ENCODE peak calls at places on chromosomes 11 and 22, in eight cellular contexts. Y is cardiac muscle cell; A is HEK293T; Z is astrocyte of the spinal cord; S is upper lobe of right lung; V is GM12892; N is T47D; Q is activated naive CD8-positive, alpha-beta T cell treated with anti-CD3 and anti-CD28 coated beads, Interleukin-2, amount 50 U/mL, for 24 hours. H is an unnamed sample.
A peak's percentile ranks its signal among the peaks of the same experiment; 100 is the strongest.

GRCh38 chr11:59556115-59556882 is 45.0 kb downstream of the OR4D9 start:
- DNase-seq in Y (peak; percentile 55), A (no peak), Z (peak; percentile 87), S (no peak), V (no peak), N (no peak), Q (peak; percentile 84), H (peak; percentile 79)

GRCh38 chr22:35684270-35684700 is 33.4 kb upstream of the APOL5 start:
- DNase-seq in Y (peak; percentile 34), A (no peak), Z (peak; percentile 42), S (no peak), V (no peak), N (no peak), Q (no peak), H (peak; percentile 41)

GRCh38 chr11:57778318-57779037 is 16.9 kb downstream of the CTNND1 start:
- DNase-seq in Y (peak; percentile 97), A (peak; percentile 72), Z (peak; percentile 98), S (peak; percentile 92), V (no peak), N (no peak), Q (no peak), H (peak; percentile 99)

GRCh38 chr11:128448487-128448886 is 138.9 kb downstream of the ETS1 start:
- DNase-seq in Y (no peak), A (no peak), Z (peak; percentile 88), S (no peak), V (no peak), N (no peak), Q (no peak), H (no peak)

GRCh38 chr11:78926633-78927347 is 352.1 kb upstream of the NARS2 start:
- DNase-seq in Y (no peak), A (no peak), Z (no peak), S (no peak), V (no peak), N (no peak), Q (no peak), H (no peak)

GRCh38 chr22:19719055-19719482 is 4.3 kb upstream of the GP1BB start:
- DNase-seq in Y (peak; percentile 72), A (no peak), Z (no peak), S (no peak), V (no peak), N (no peak), Q (no peak), H (no peak)

GRCh38 chr22:48145738-48146137 is 1383.3 kb downstream of the TBC1D22A start:
- DNase-seq in Y (no peak), A (no peak), Z (no peak), S (no peak), V (no peak), N (no peak), Q (no peak), H (no peak)

GRCh38 chr11:47946682-47947575 is 33.4 kb upstream of the PTPRJ start:
- DNase-seq in Y (no peak), A (peak; percentile 45), Z (peak; percentile 96), S (peak; percentile 87), V (no peak), N (peak; percentile 54), Q (peak; percentile 41), H (peak; percentile 75)

GRCh38 chr11:44096360-44097188 is 1.1 kb downstream of the EXT2 start:
- DNase-seq in Y (no peak), A (no peak), Z (peak; percentile 9), S (no peak), V (peak; percentile 19), N (no peak), Q (peak; percentile 5), H (no peak)

GRCh38 chr11:7589861-7590260 is 76.1 kb downstream of the PPFIBP2 start:
- DNase-seq in Y (no peak), A (no peak), Z (no peak), S (no peak), V (no peak), N (no peak), Q (no peak), H (no peak)

GRCh38 chr11:65417702-65418430 is 4.7 kb upstream of the NEAT1 start:
- DNase-seq in Y (peak; percentile 46), A (no peak), Z (peak; percentile 60), S (peak; percentile 84), V (no peak), N (no peak), Q (peak; percentile 69), H (peak; percentile 82)

GRCh38 chr11:73387594-73388021 is 11.4 kb downstream of the RELT start:
- DNase-seq in Y (peak; percentile 59), A (peak; percentile 55), Z (peak; percentile 31), S (no peak), V (no peak), N (no peak), Q (no peak), H (no peak)

GRCh38 chr11:92211576-92212167 is 12.9 kb upstream of the FAT3 start:
- DNase-seq in Y (peak; percentile 61), A (peak; percentile 55), Z (peak; percentile 36), S (no peak), V (no peak), N (peak; percentile 69), Q (no peak), H (peak; percentile 74)

GRCh38 chr22:28884754-28885375 is 1.5 kb downstream of the ZNRF3 start:
- DNase-seq in Y (no peak), A (no peak), Z (no peak), S (no peak), V (no peak), N (no peak), Q (no peak), H (no peak)

GRCh38 chr11:1072116-1072820 is 2.4 kb upstream of the MUC2 start:
- DNase-seq in Y (no peak), A (no peak), Z (peak; percentile 52), S (peak; percentile 56), V (no peak), N (no peak), Q (no peak), H (no peak)

GRCh38 chr11:67483901-67484665 is 1.3 kb downstream of the AIP start:
- DNase-seq in Y (no peak), A (no peak), Z (no peak), S (no peak), V (no peak), N (no peak), Q (peak; percentile 52), H (no peak)

GRCh38 chr11:124791626-124792341 is 8.4 kb downstream of the MSANTD2 start:
- DNase-seq in Y (no peak), A (no peak), Z (no peak), S (no peak), V (no peak), N (no peak), Q (no peak), H (no peak)

GRCh38 chr11:62054484-62055121 is 69.2 kb upstream of the INCENP start:
- DNase-seq in Y (no peak), A (peak; percentile 17), Z (peak; percentile 20), S (no peak), V (no peak), N (no peak), Q (no peak), H (peak; percentile 28)

GRCh38 chr11:108037636-108038035 is 28.9 kb downstream of the CUL5 start:
- DNase-seq in Y (no peak), A (no peak), Z (no peak), S (no peak), V (no peak), N (no peak), Q (no peak), H (no peak)

GRCh38 chr11:95241673-95242072 is 10.7 kb upstream of the SESN3 start:
- DNase-seq in Y (no peak), A (no peak), Z (no peak), S (no peak), V (no peak), N (no peak), Q (no peak), H (no peak)

GRCh38 chr11:73866586-73866996 is 10.1 kb downstream of the COA4 start:
- DNase-seq in Y (no peak), A (no peak), Z (peak; percentile 67), S (no peak), V (no peak), N (no peak), Q (no peak), H (peak; percentile 90)